ENCODE peak calls at places on chromosomes 3 and 15, in six cellular contexts. J is NAMALWA, H is NCI-H1105 treated with DMSO at 0.1 percent for 48 hours, L is NCI-H2081, M is astrocyte of the spinal cord, P is ACHN. G is an unnamed sample.

GRCh38 chr15:66293085-66293418 is 316 bp upstream of the DIS3L start:
- DNase-seq in J (no peak), H (peak; percentile 76), L (no peak), M (peak; percentile 1), P (no peak), G (no peak)

GRCh38 chr3:171284308-171285075 is 175.7 kb downstream of the TNIK start:
- DNase-seq in J (no peak), H (no peak), L (no peak), M (peak; percentile 96), P (peak; percentile 91), G (no peak)

GRCh38 chr15:98272586-98272985 is 312.1 kb downstream of the ARRDC4 start:
- DNase-seq in J (no peak), H (no peak), L (no peak), M (no peak), P (no peak), G (no peak)

GRCh38 chr3:160754371-160754854 is 1.6 kb upstream of the PPM1L start:
- DNase-seq in J (no peak), H (peak; percentile 66), L (peak; percentile 65), M (peak; percentile 61), P (peak; percentile 61), G (peak; percentile 54)

GRCh38 chr15:98779463-98780071 is 131.2 kb downstream of the IGF1R start:
- DNase-seq in J (peak; percentile 88), H (peak; percentile 21), L (peak; percentile 77), M (peak; percentile 72), P (peak; percentile 69), G (peak; percentile 92)

GRCh38 chr3:54046677-54047214 is 75.6 kb upstream of the CACNA2D3 start:
- DNase-seq in J (no peak), H (no peak), L (no peak), M (no peak), P (peak; percentile 88), G (no peak)

GRCh38 chr3:27467545-27467944 is 16.6 kb downstream of the SLC4A7 start:
- DNase-seq in J (peak; percentile 74), H (peak; percentile 40), L (peak; percentile 51), M (peak; percentile 71), P (peak; percentile 63), G (peak; percentile 69)

GRCh38 chr3:123745184-123745855 is 138.8 kb downstream of the MYLK start:
- DNase-seq in J (no peak), H (no peak), L (no peak), M (no peak), P (peak; percentile 32), G (no peak)

GRCh38 chr15:58748787-58749531 is 548 bp downstream of the ADAM10 start:
- DNase-seq in J (peak; percentile 75), H (peak; percentile 76), L (peak; percentile 59), M (peak; percentile 44), P (no peak), G (peak; percentile 78)

GRCh38 chr3:190596341-190597285 is 82.7 kb downstream of the IL1RAP start:
- DNase-seq in J (no peak), H (peak; percentile 27), L (no peak), M (no peak), P (no peak), G (no peak)

GRCh38 chr3:123543950-123544349 is 40.9 kb downstream of the HACD2 start:
- DNase-seq in J (no peak), H (no peak), L (no peak), M (no peak), P (no peak), G (no peak)

GRCh38 chr3:182609575-182610156 is 183.6 kb upstream of the ATP11B start:
- DNase-seq in J (no peak), H (peak; percentile 93), L (peak; percentile 65), M (no peak), P (no peak), G (peak; percentile 17)

GRCh38 chr15:89457086-89457485 is 39.3 kb downstream of the RHCG start:
- DNase-seq in J (peak; percentile 84), H (peak; percentile 10), L (peak; percentile 12), M (peak; percentile 4), P (peak; percentile 49), G (no peak)

GRCh38 chr3:38637906-38638305 is 11.6 kb downstream of the SCN5A start:
- DNase-seq in J (no peak), H (no peak), L (no peak), M (no peak), P (no peak), G (no peak)

GRCh38 chr15:78873796-78874761 is 1.4 kb downstream of the MORF4L1 start:
- DNase-seq in J (peak; percentile 47), H (no peak), L (no peak), M (no peak), P (peak; percentile 22), G (peak; percentile 95)

GRCh38 chr15:93881310-93881709 is 350.1 kb upstream of the MCTP2 start:
- DNase-seq in J (no peak), H (no peak), L (no peak), M (no peak), P (no peak), G (no peak)

GRCh38 chr3:76369170-76369569 is 583.8 kb upstream of the ZNF717 start:
- DNase-seq in J (peak; percentile 3), H (no peak), L (no peak), M (peak; percentile 3), P (peak; percentile 45), G (peak; percentile 11)